ENCODE peak calls at places on chromosomes 1 and 21, in five cellular contexts. H, N, L, M and X are unnamed samples.
A peak's percentile ranks its signal among the peaks of the same experiment; 100 is the strongest.

GRCh38 chr1:74690909-74691308 is 17.3 kb upstream of the ERICH3 start:
- DNase-seq in N (no peak), L (no peak), M (no peak), H (no peak), X (no peak)

GRCh38 chr1:24080131-24080530 is 31.8 kb downstream of the MYOM3 start:
- DNase-seq in M (peak; percentile 42), H (no peak), L (no peak), N (no peak), X (no peak)

GRCh38 chr1:22872971-22873664 is 99.5 kb downstream of the LACTBL1 start:
- DNase-seq in L (no peak), H (no peak), N (no peak), M (no peak), X (no peak)

GRCh38 chr1:3105167-3105863 is 36.3 kb downstream of the PRDM16 start:
- DNase-seq in L (no peak), N (no peak), H (no peak), M (peak; percentile 43), X (no peak)

GRCh38 chr1:111281411-111281810 is 9.2 kb upstream of the CHIA start:
- DNase-seq in N (no peak), L (no peak), M (no peak), H (no peak), X (no peak)

GRCh38 chr1:228735871-228736586 is 750 bp downstream of the RHOU start:
- DNase-seq in L (peak; percentile 15), H (no peak), M (peak; percentile 78), N (no peak), X (peak; percentile 54)

GRCh38 chr1:159930216-159930615 is 4.9 kb upstream of the TAGLN2 start:
- DNase-seq in M (no peak), H (no peak), N (no peak), L (no peak), X (no peak)

GRCh38 chr1:180425956-180426355 is 76.4 kb downstream of the ACBD6 start:
- DNase-seq in M (no peak), H (no peak), N (no peak), L (no peak), X (no peak)

GRCh38 chr1:68959631-68960030 is 462.7 kb upstream of the DEPDC1 start:
- DNase-seq in M (no peak), N (no peak), L (no peak), H (no peak), X (no peak)

GRCh38 chr1:65150583-65151263 is 2.7 kb downstream of the AK4 start:
- DNase-seq in M (no peak), L (no peak), N (no peak), H (no peak), X (no peak)

GRCh38 chr1:93447481-93448291 is at the start of gene FNBP1L:
- DNase-seq in M (peak; percentile 83), H (peak; percentile 36), L (peak; percentile 52), N (no peak), X (peak; percentile 72)

GRCh38 chr1:24526940-24527542 is 24.4 kb downstream of the RCAN3 start:
- DNase-seq in M (peak; percentile 32), N (no peak), L (peak; percentile 20), H (no peak), X (no peak)

GRCh38 chr1:226443439-226443838 is 35.5 kb upstream of the PARP1 start:
- DNase-seq in M (no peak), L (peak; percentile 52), N (no peak), H (no peak), X (peak; percentile 48)

GRCh38 chr1:182930985-182931384 is 22.0 kb downstream of the SHCBP1L start:
- DNase-seq in H (no peak), M (no peak), N (no peak), L (no peak), X (no peak)

GRCh38 chr21:15682977-15683376 is 46.8 kb upstream of the USP25 start:
- DNase-seq in H (no peak), N (no peak), L (peak; percentile 57), M (no peak), X (no peak)

GRCh38 chr1:31182352-31182751 is 57.3 kb downstream of the NKAIN1 start:
- DNase-seq in L (peak; percentile 97), M (peak; percentile 74), H (peak; percentile 62), N (peak; percentile 10), X (peak; percentile 91)

GRCh38 chr1:39900662-39901485 is 843 bp downstream of the MYCL start:
- DNase-seq in M (peak; percentile 33), N (no peak), L (peak; percentile 19), H (peak; percentile 33), X (no peak)

GRCh38 chr1:76038306-76039004 is 36.1 kb upstream of the ST6GALNAC3 start:
- DNase-seq in H (no peak), L (peak; percentile 9), N (no peak), M (no peak), X (no peak)

GRCh38 chr21:14500873-14501272 is 45.2 kb downstream of the SAMSN1 start:
- DNase-seq in N (no peak), M (no peak), H (no peak), L (no peak), X (no peak)

GRCh38 chr1:69755647-69756046 is 187.9 kb downstream of the LRRC7 start:
- DNase-seq in L (no peak), M (no peak), N (no peak), H (no peak), X (no peak)

GRCh38 chr1:44775930-44776748 is 799 bp downstream of the RPS8 start:
- DNase-seq in M (peak; percentile 48), H (peak; percentile 31), N (no peak), L (no peak), X (no peak)

GRCh38 chr1:54955359-54955758 is 25.1 kb upstream of the TMEM61 start:
- DNase-seq in N (no peak), M (no peak), L (peak; percentile 48), H (no peak), X (no peak)

GRCh38 chr1:119374208-119374877 is 5.8 kb downstream of the HAO2 start:
- DNase-seq in L (no peak), N (no peak), M (no peak), H (no peak), X (no peak)

GRCh38 chr1:103997631-103998030 is 247.9 kb downstream of the AMY1C start:
- DNase-seq in L (no peak), N (no peak), M (no peak), H (no peak), X (no peak)

GRCh38 chr1:24981632-24982007 is 51.5 kb upstream of the RUNX3 start:
- DNase-seq in M (no peak), L (no peak), N (no peak), H (no peak), X (no peak)

GRCh38 chr1:241640867-241641542 is 836 bp upstream of the CHML start:
- DNase-seq in L (no peak), N (no peak), M (peak; percentile 2), H (no peak), X (no peak)

GRCh38 chr1:241639653-241640148 is 468 bp downstream of the CHML start:
- DNase-seq in N (no peak), M (peak; percentile 48), H (peak; percentile 43), L (no peak), X (peak; percentile 36)

GRCh38 chr1:241639040-241639652 is 1.0 kb downstream of the CHML start:
- DNase-seq in M (no peak), L (peak; percentile 23), H (no peak), N (no peak), X (no peak)

GRCh38 chr1:241641748-241642592 is 1.8 kb upstream of the CHML start:
- DNase-seq in N (no peak), L (peak; percentile 45), H (no peak), M (no peak), X (no peak)

GRCh38 chr1:241640149-241640866 is at the start of the genes CHML and OPN3:
- DNase-seq in L (peak; percentile 79), H (peak; percentile 85), N (peak; percentile 48), M (peak; percentile 94), X (peak; percentile 95)
- TF ChIP-seq POLR2A in L (peak; percentile 87), H (peak; percentile 95), N (no peak), M (peak; percentile 78), X (peak; percentile 90)

DNA sequence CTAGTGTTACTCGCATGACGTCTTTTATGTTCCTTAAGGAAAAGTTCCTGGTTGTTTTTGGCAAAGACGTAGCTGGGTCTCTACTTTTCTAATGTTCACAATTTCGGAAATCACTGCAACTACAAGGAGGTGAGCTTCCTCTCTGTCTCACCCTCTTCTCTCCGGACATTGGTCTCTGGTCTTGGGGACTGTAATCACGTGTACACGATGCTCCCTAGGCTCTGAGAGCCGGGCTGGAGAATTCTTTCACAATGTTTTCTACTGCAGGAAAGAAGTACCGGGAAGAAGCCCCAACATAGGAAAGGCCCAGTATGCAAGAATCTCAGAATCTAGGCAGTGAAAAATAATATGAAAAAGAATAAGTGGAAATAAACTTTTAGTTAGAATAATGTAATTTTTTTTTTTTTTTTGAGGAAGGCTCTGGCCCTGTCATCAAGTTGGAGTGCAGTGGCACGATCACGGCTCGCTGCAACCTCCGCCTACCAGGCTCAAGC is 13.5 kb upstream of the HJV start:
- DNase-seq in L (no peak), M (no peak), N (no peak), H (no peak), X (no peak)
- TF ChIP-seq POLR2A in L (no peak), M (no peak), N (no peak), H (no peak), X (no peak)

GRCh38 chr21:41680444-41681335 is 86.2 kb downstream of the RIPK4 start:
- DNase-seq in H (no peak), N (no peak), L (no peak), M (peak; percentile 8), X (no peak)

GRCh38 chr21:41681336-41681801 is 85.5 kb downstream of the RIPK4 start:
- DNase-seq in N (no peak), L (no peak), M (peak; percentile 62), H (no peak), X (no peak)

GRCh38 chr21:41677671-41678015 is 89.2 kb downstream of the RIPK4 start:
- DNase-seq in L (no peak), H (no peak), M (peak; percentile 70), N (no peak), X (no peak)

GRCh38 chr21:41678016-41678935 is 88.6 kb downstream of the RIPK4 start:
- DNase-seq in N (no peak), L (peak; percentile 8), M (peak; percentile 95), H (no peak), X (no peak)

GRCh38 chr21:41678944-41679343 is 87.9 kb downstream of the RIPK4 start:
- DNase-seq in L (peak; percentile 94), N (peak; percentile 42), H (no peak), M (peak; percentile 99), X (peak; percentile 89)
- TF ChIP-seq POLR2A in L (no peak), N (no peak), H (no peak), M (no peak), X (no peak)

DNA sequence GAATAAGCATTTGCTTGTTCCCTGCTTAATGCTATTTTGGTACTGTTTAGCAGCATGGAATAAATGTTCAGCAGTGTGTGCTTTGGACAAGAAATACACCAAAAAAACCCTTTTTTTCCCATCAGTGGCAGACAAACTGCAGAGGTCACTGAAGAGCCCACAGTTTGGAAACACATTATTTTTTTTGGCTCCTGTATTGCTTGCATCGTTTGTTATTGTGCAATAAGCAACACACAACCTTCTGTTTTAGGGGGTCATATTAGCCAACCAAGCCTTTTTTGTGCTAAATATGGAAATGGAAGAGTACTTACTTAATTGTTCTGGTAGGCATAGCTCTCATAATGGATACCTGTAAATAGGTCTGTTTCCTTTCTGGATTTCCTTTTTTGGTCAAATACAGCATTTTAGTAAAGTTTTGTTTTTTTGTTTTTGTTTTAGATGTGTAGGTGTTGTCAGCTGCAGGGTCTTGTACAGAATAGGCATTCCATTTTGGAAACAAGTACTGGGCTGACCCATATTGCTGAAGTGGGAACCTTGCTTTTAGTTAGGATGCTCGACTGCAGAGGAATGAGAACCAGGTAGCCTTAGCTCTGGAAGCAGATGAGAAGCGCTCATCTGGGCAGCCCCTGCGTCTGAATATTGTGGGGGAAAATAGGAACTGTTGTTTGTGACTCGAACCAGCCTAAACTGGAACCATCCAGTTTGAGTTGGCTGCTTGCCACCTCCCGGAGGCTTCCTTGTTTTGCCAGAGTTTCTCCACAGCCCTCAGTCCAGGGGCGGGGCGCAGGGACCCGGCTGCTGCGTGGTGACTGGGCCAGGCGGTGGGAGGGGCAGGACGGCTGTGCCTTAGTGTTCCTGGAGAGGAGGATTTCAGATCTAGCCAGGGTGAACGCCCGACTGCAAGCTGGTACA is 38.5 kb downstream of the SPEN start:
- DNase-seq in M (peak; percentile 98), N (peak; percentile 68), L (peak; percentile 86), H (no peak), X (peak; percentile 98)
- TF ChIP-seq POLR2A in M (no peak), N (no peak), L (no peak), H (peak; percentile 14), X (no peak)